ENCODE peak calls at places on chromosomes 11 and 22, in nine cellular contexts. B is HCT116, E is sigmoid colon, K is SJSA1, J is testis, V is HAP-1, W is GM23248, C is ovary, G is fibroblast of lung. R is an unnamed sample. For H3K4me1 and H3K36me3, the result is how much of the 10 kb centered on the place peaks cover.

GRCh38 chr11:66856496-66857233 is at the start of gene LRFN4:
- DNase-seq in B (no peak), E (peak), K (peak), J (peak), V (peak), W (peak), C (no peak), G (peak), R (no peak)

GRCh38 chr11:206516-207212 is 535 bp downstream of the BET1L start:
- DNase-seq in B (no peak), E (peak), K (no peak), J (peak), V (no peak), W (peak), C (no peak), G (no peak), R (peak)

GRCh38 chr11:724063-724732 is 18.2 kb downstream of the EPS8L2 start:
- DNase-seq in B (no peak), E (no peak), K (no peak), J (no peak), V (no peak), W (no peak), C (no peak), G (no peak), R (no peak)

GRCh38 chr11:69912161-69912910 is 93.1 kb upstream of the FGF3 start:
- DNase-seq in B (no peak), E (peak), K (no peak), J (no peak), V (no peak), W (no peak), C (peak), G (no peak), R (no peak)

GRCh38 chr11:46322759-46323158 is 24.5 kb upstream of the DGKZ start:
- DNase-seq in B (peak), E (no peak), K (peak), J (no peak), V (no peak), W (peak), C (no peak), G (no peak), R (no peak)

GRCh38 chr11:120168108-120168959 is 30.4 kb upstream of the TRIM29 start:
- DNase-seq in B (no peak), E (peak), K (no peak), J (no peak), V (no peak), W (peak), C (no peak), G (no peak), R (no peak)

GRCh38 chr11:77407613-77408012 is 66.3 kb downstream of the PAK1 start:
- DNase-seq in B (peak), E (no peak), K (peak), J (no peak), V (no peak), W (peak), C (no peak), G (peak), R (no peak)

GRCh38 chr11:69841859-69842698 is 22.9 kb upstream of the FGF3 start:
- DNase-seq in B (peak), E (no peak), K (peak), J (no peak), V (no peak), W (peak), C (peak), G (no peak), R (no peak)

GRCh38 chr22:42060489-42060888 is 10.1 kb downstream of the NAGA start:
- DNase-seq in B (no peak), E (no peak), K (no peak), J (no peak), V (no peak), W (no peak), C (no peak), G (no peak), R (peak)

GRCh38 chr11:119764108-119764874 is 35.3 kb upstream of the NECTIN1 start:
- DNase-seq in B (no peak), E (no peak), K (no peak), J (peak), V (no peak), W (peak), C (peak), G (peak), R (no peak)

GRCh38 chr11:69301491-69302401 is 7.8 kb downstream of the MYEOV start:
- DNase-seq in B (peak), E (no peak), K (peak), J (no peak), V (no peak), W (peak), C (no peak), G (peak), R (no peak)

GRCh38 chr22:42114721-42115120 is 15.9 kb downstream of the CYP2D6 start:
- DNase-seq in B (peak), E (no peak), K (peak), J (no peak), V (no peak), W (peak), C (no peak), G (no peak), R (no peak)

GRCh38 chr22:41247703-41248102 is 7.0 kb upstream of the CHADL start:
- DNase-seq in B (no peak), E (no peak), K (no peak), J (no peak), V (no peak), W (no peak), C (no peak), G (no peak), R (no peak)

GRCh38 chr11:11789735-11790369 is 51.9 kb upstream of the USP47 start:
- DNase-seq in B (no peak), E (no peak), K (peak), J (peak), V (peak), W (peak), C (no peak), G (peak), R (no peak)

DNA sequence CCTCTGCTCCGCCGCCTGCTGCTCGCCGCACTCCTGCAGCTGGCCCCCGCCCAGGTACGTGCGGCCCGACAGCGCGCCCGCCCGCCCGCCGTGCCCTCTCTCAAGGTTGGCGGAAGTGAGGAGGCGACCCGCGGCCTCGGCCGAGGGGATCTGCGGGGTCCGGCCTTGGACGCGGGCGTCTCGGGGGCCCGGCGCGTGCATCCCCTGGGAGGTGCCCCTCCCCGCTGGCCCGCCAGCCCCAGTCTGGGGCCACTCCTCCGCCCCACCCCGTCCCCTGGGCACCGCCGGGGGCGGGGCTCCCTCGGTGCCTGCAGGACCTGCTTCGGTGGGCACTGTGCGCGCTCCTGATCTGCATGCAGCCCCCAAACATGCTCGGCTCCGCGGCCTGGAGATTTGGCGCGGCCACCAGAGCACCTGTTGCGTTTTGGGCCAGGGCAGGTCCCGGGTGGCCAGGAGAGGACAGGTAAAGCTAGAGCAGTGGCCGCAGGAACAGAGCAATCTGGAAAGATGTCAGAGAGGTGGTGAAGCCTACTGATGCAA is 526 bp downstream of the VEGFB start:
- DNase-seq in B (no peak), E (no peak), K (peak), J (peak), V (no peak), W (peak), C (peak), G (no peak), R (no peak)
- H3K4me1 ChIP-seq in B (under half), E (under half), K (under half), J (under half), V (under half), W (under half), C (under half), G (under half), R (half or more)

DNA sequence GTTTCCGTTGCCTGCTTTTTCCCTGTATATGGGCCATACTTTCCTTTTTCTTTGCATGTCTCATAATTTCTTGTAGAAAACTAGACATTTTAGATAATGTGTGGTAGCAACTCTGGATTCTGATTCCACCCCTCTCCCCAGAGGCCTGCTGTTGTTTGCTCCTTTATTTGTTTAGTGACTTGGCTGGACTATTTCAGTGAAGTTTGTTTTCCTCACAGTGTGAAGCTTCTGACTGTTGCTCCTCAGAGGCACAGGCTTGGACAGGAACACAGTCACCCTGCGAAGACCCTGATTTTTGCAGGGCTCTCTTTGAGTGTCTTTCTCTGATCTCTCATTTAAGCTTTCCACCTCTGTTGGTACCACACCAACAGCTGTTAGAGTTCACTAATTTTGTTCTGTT is 72.5 kb downstream of the SWAP70 start:
- DNase-seq in B (no peak), E (no peak), K (no peak), J (no peak), V (no peak), W (no peak), C (no peak), G (no peak), R (no peak)
- H3K36me3 ChIP-seq in B (under half), E (half or more), K (half or more), J (under half), V (under half), W (half or more), C (under half), G (under half), R (half or more)

DNA sequence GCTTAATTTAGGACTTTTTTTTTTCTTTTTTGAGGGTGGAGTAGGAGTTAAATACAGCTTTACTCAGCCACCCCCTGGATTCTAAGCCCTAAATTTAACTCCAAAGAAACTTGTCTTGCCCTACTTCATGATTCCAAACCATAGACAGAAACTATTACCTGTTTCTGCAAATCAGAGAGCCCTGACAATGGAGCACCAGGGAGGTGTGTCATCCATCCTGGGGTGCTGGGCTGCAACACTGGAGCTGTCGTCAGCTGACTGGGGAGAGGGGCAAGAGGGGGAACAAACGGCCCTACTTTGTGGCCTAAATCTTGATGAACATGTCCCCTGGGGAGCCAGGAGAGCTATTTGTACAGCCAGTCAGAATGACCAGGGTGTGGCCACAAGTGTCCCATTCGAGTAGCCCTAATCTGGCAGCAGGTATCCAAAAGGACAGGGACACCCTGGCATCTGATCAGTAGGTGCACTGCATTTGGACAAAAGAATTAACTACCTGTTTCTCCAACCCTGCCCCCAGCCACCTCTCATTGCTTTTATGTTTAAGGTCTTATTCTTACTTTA is 50.8 kb downstream of the PLEKHA7 start:
- DNase-seq in B (no peak), E (no peak), K (no peak), J (no peak), V (no peak), W (no peak), C (no peak), G (no peak), R (no peak)
- H3K4me1 ChIP-seq in B (under half), E (under half), K (under half), J (under half), V (under half), W (under half), C (under half), G (under half), R (under half)

GRCh38 chr22:43980579-43980978 is 25.3 kb downstream of the SAMM50 start:
- DNase-seq in B (no peak), E (peak), K (no peak), J (no peak), V (no peak), W (no peak), C (no peak), G (no peak), R (no peak)
- H3K36me3 ChIP-seq in B (under half), E (half or more), K (half or more), J (under half), V (half or more), W (under half), C (under half), G (under half), R (half or more)

GRCh38 chr22:39469326-39469680 is 12.5 kb downstream of the MGAT3 start:
- DNase-seq in B (no peak), E (no peak), K (no peak), J (no peak), V (no peak), W (no peak), C (no peak), G (no peak), R (no peak)
- H3K4me1 ChIP-seq in B (under half), E (under half), K (under half), J (half or more), V (under half), W (under half), C (under half), G (under half), R (under half)

GRCh38 chr11:62148271-62148980 is 24.6 kb downstream of the INCENP start:
- DNase-seq in B (no peak), E (no peak), K (no peak), J (peak), V (no peak), W (no peak), C (no peak), G (no peak), R (no peak)

GRCh38 chr11:62144641-62145255 is 20.9 kb downstream of the INCENP start:
- DNase-seq in B (no peak), E (no peak), K (no peak), J (peak), V (no peak), W (no peak), C (peak), G (no peak), R (peak)

GRCh38 chr11:62145261-62145871 is 21.6 kb downstream of the INCENP start:
- DNase-seq in B (no peak), E (no peak), K (no peak), J (peak), V (no peak), W (no peak), C (no peak), G (no peak), R (peak)

GRCh38 chr11:62147545-62147944 is 23.7 kb downstream of the INCENP start:
- DNase-seq in B (no peak), E (no peak), K (no peak), J (peak), V (no peak), W (no peak), C (no peak), G (no peak), R (peak)

DNA sequence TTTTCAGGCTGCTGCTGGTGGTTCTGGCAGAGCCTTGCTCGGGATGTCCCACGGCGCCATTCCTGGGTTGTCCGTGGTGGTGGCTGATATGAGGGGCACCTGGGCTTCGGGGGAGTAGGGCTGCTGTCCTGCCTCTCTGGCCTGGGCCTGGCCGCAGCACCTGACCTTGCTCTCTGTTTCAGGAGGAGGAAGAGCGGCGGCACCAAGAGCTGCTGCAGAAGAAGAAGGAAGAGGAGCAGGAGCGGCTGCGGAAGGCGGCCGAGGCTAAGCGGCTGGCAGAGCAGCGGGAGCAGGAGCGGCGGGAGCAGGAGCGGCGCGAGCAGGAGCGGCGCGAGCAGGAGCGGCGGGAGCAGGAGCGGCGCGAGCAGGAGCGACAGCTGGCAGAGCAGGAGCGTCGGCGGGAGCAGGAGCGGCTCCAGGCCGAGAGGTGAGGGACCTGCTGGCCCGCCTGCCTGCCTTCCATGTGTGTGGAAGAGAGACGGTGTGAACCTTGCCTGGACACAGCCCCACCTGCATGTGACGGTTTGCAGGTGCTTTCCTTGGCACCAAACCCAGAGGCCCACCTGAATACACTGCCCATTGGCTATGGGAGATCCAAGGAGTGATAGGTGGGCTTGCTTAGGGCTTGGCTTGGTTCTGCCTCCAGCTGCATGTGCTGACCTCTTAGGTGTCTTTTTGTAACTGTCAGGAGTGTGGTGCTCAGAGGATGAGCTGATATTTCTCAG is 22.8 kb downstream of the INCENP start:
- DNase-seq in B (no peak), E (no peak), K (no peak), J (peak), V (no peak), W (no peak), C (no peak), G (no peak), R (peak)
- H3K36me3 ChIP-seq in B (half or more), E (half or more), K (half or more), J (under half), V (half or more), W (under half), C (under half), G (under half), R (under half)